ENCODE peak calls at places on chromosome 7, in nine cellular contexts. One of them, this sample, is unnamed.

GRCh38 chr7:103856929-103857328 is 132.5 kb downstream of the RELN start:
- DNase-seq in CD8-positive, alpha-beta memory T cell: no peak
- DNase-seq in lower lobe of right lung: no peak
- DNase-seq in cardiac muscle cell: no peak
- DNase-seq in upper lobe of right lung: no peak
- DNase-seq in uterus: no peak
- DNase-seq in GM23338: no peak
- DNase-seq in PC-3: no peak
- DNase-seq in CD4-positive, alpha-beta memory T cell: no peak
- DNase-seq in this sample: no peak

GRCh38 chr7:102426268-102427031 is 6.9 kb upstream of the ORAI2 start:
- DNase-seq in CD8-positive, alpha-beta memory T cell: peak; percentile 78
- DNase-seq in lower lobe of right lung: peak; percentile 71
- DNase-seq in cardiac muscle cell: no peak
- DNase-seq in upper lobe of right lung: peak; percentile 74
- DNase-seq in uterus: no peak
- DNase-seq in GM23338: no peak
- DNase-seq in PC-3: no peak
- DNase-seq in CD4-positive, alpha-beta memory T cell: peak; percentile 79
- DNase-seq in this sample: no peak

GRCh38 chr7:80632074-80632473 is 6.4 kb upstream of the CD36 start:
- DNase-seq in CD8-positive, alpha-beta memory T cell: no peak
- DNase-seq in lower lobe of right lung: no peak
- DNase-seq in cardiac muscle cell: no peak
- DNase-seq in upper lobe of right lung: no peak
- DNase-seq in uterus: no peak
- DNase-seq in GM23338: no peak
- DNase-seq in PC-3: no peak
- DNase-seq in CD4-positive, alpha-beta memory T cell: no peak
- DNase-seq in this sample: no peak

GRCh38 chr7:33061282-33061928 is 1.2 kb downstream of the NT5C3A start:
- DNase-seq in CD8-positive, alpha-beta memory T cell: no peak
- DNase-seq in lower lobe of right lung: no peak
- DNase-seq in cardiac muscle cell: no peak
- DNase-seq in upper lobe of right lung: no peak
- DNase-seq in uterus: no peak
- DNase-seq in GM23338: no peak
- DNase-seq in PC-3: no peak
- DNase-seq in CD4-positive, alpha-beta memory T cell: no peak
- DNase-seq in this sample: no peak

GRCh38 chr7:155279787-155280445 is 17.8 kb upstream of the INSIG1 start:
- DNase-seq in CD8-positive, alpha-beta memory T cell: no peak
- DNase-seq in lower lobe of right lung: no peak
- DNase-seq in cardiac muscle cell: no peak
- DNase-seq in upper lobe of right lung: no peak
- DNase-seq in uterus: no peak
- DNase-seq in GM23338: no peak
- DNase-seq in PC-3: no peak
- DNase-seq in CD4-positive, alpha-beta memory T cell: no peak
- DNase-seq in this sample: no peak

GRCh38 chr7:7992502-7992901 is 23.9 kb downstream of the GLCCI1 start:
- DNase-seq in CD8-positive, alpha-beta memory T cell: no peak
- DNase-seq in lower lobe of right lung: no peak
- DNase-seq in cardiac muscle cell: no peak
- DNase-seq in upper lobe of right lung: no peak
- DNase-seq in uterus: no peak
- DNase-seq in GM23338: peak; percentile 57
- DNase-seq in PC-3: no peak
- DNase-seq in CD4-positive, alpha-beta memory T cell: no peak
- DNase-seq in this sample: no peak

GRCh38 chr7:150412518-150413247 is 33.6 kb downstream of the ZNF775 start:
- DNase-seq in CD8-positive, alpha-beta memory T cell: no peak
- DNase-seq in lower lobe of right lung: no peak
- DNase-seq in cardiac muscle cell: no peak
- DNase-seq in upper lobe of right lung: no peak
- DNase-seq in uterus: no peak
- DNase-seq in GM23338: no peak
- DNase-seq in PC-3: no peak
- DNase-seq in CD4-positive, alpha-beta memory T cell: no peak
- DNase-seq in this sample: no peak

GRCh38 chr7:15555385-15555859 is 6.4 kb downstream of the AGMO start:
- DNase-seq in CD8-positive, alpha-beta memory T cell: no peak
- DNase-seq in lower lobe of right lung: no peak
- DNase-seq in cardiac muscle cell: peak; percentile 33
- DNase-seq in upper lobe of right lung: no peak
- DNase-seq in uterus: no peak
- DNase-seq in GM23338: no peak
- DNase-seq in PC-3: peak; percentile 27
- DNase-seq in CD4-positive, alpha-beta memory T cell: no peak
- DNase-seq in this sample: no peak

GRCh38 chr7:140403878-140404564 is at the start of gene RAB19:
- DNase-seq in CD8-positive, alpha-beta memory T cell: peak; percentile 72
- DNase-seq in lower lobe of right lung: peak; percentile 74
- DNase-seq in cardiac muscle cell: no peak
- DNase-seq in upper lobe of right lung: peak; percentile 77
- DNase-seq in uterus: no peak
- DNase-seq in GM23338: peak; percentile 92
- DNase-seq in PC-3: peak; percentile 53
- DNase-seq in CD4-positive, alpha-beta memory T cell: peak; percentile 42
- DNase-seq in this sample: no peak

GRCh38 chr7:80386686-80387085 is 125.2 kb downstream of the GNAT3 start:
- DNase-seq in CD8-positive, alpha-beta memory T cell: no peak
- DNase-seq in lower lobe of right lung: no peak
- DNase-seq in cardiac muscle cell: no peak
- DNase-seq in upper lobe of right lung: no peak
- DNase-seq in uterus: no peak
- DNase-seq in GM23338: no peak
- DNase-seq in PC-3: no peak
- DNase-seq in CD4-positive, alpha-beta memory T cell: no peak
- DNase-seq in this sample: no peak

GRCh38 chr7:50304158-50304910 is at the start of gene IKZF1:
- DNase-seq in CD8-positive, alpha-beta memory T cell: peak; percentile 64
- DNase-seq in lower lobe of right lung: peak; percentile 89
- DNase-seq in cardiac muscle cell: peak; percentile 24
- DNase-seq in upper lobe of right lung: peak; percentile 90
- DNase-seq in uterus: no peak
- DNase-seq in GM23338: peak; percentile 71
- DNase-seq in PC-3: no peak
- DNase-seq in CD4-positive, alpha-beta memory T cell: peak; percentile 59
- DNase-seq in this sample: peak; percentile 79

GRCh38 chr7:27551803-27552202 is 110.9 kb downstream of the HIBADH start:
- DNase-seq in CD8-positive, alpha-beta memory T cell: no peak
- DNase-seq in lower lobe of right lung: no peak
- DNase-seq in cardiac muscle cell: no peak
- DNase-seq in upper lobe of right lung: no peak
- DNase-seq in uterus: no peak
- DNase-seq in GM23338: no peak
- DNase-seq in PC-3: no peak
- DNase-seq in CD4-positive, alpha-beta memory T cell: no peak
- DNase-seq in this sample: no peak

GRCh38 chr7:111089822-111090426 is 1.0 kb upstream of the LRRN3 start:
- DNase-seq in CD8-positive, alpha-beta memory T cell: no peak
- DNase-seq in lower lobe of right lung: no peak
- DNase-seq in cardiac muscle cell: peak; percentile 72
- DNase-seq in upper lobe of right lung: no peak
- DNase-seq in uterus: no peak
- DNase-seq in GM23338: peak; percentile 78
- DNase-seq in PC-3: peak; percentile 65
- DNase-seq in CD4-positive, alpha-beta memory T cell: peak; percentile 22
- DNase-seq in this sample: peak; percentile 76

GRCh38 chr7:135248546-135248945 is 14.9 kb downstream of the STRA8 start:
- DNase-seq in CD8-positive, alpha-beta memory T cell: no peak
- DNase-seq in lower lobe of right lung: no peak
- DNase-seq in cardiac muscle cell: no peak
- DNase-seq in upper lobe of right lung: peak; percentile 21
- DNase-seq in uterus: no peak
- DNase-seq in GM23338: no peak
- DNase-seq in PC-3: no peak
- DNase-seq in CD4-positive, alpha-beta memory T cell: no peak
- DNase-seq in this sample: no peak

DNA sequence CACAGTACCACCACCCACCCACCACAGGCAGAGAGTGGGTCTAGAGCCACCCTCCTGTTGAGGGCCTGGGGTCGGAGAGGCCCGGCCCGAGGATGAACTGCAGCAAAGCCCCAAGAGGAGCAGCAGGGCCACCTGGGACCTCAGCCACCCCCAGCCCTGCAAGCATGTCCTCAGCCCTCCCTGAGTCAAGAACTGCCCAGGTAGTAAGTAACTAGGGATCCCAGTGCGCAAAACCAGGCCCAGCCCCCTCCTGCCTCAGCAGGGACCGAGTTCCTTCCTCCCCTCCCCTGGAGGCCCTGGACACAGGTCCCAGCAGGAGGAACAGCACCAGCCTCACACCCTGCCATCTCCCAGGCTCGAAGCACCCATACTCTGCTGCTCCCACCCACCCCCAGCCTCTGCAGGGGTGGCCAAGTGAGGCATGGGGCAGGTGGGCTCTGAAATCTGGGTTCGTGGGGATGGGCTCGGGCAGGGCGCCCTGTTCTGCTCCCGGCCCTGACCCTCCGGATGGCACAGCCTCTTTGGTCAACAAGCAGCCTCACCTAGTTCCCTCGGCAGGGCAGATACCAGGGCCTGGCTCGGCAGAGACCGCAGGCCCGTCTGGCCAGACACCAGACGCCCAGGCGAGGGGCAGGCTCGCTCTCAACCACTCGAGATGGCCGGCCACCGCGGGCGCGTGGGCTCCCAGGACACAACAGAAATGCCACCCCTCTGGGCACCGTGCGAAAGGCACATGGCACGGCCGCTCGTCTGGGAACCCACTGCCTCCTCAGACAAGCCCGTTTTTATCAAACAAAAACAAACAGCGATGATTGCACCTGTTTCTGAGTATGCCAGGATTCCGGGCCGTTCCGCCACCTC is 15.2 kb downstream of the PDGFA start:
- DNase-seq in CD8-positive, alpha-beta memory T cell: peak; percentile 39
- DNase-seq in lower lobe of right lung: peak; percentile 66
- DNase-seq in cardiac muscle cell: no peak
- DNase-seq in upper lobe of right lung: peak; percentile 76
- DNase-seq in uterus: no peak
- DNase-seq in GM23338: no peak
- DNase-seq in PC-3: no peak
- DNase-seq in CD4-positive, alpha-beta memory T cell: no peak
- DNase-seq in this sample: no peak
- H3K4me1 ChIP-seq in CD8-positive, alpha-beta memory T cell: no peaks in the 10 kb centered on the region
- H3K4me1 ChIP-seq in lower lobe of right lung: peaks cover 22% of the 10 kb centered on the region
- H3K4me1 ChIP-seq in cardiac muscle cell: no peaks in the 10 kb centered on the region
- H3K4me1 ChIP-seq in upper lobe of right lung: peaks cover 7% of the 10 kb centered on the region
- H3K4me1 ChIP-seq in uterus: no peaks in the 10 kb centered on the region
- H3K4me1 ChIP-seq in GM23338: no peaks in the 10 kb centered on the region
- H3K4me1 ChIP-seq in PC-3: no peaks in the 10 kb centered on the region
- H3K4me1 ChIP-seq in CD4-positive, alpha-beta memory T cell: no peaks in the 10 kb centered on the region
- H3K4me1 ChIP-seq in this sample: no peaks in the 10 kb centered on the region

GRCh38 chr7:69438584-69438983 is 159.7 kb upstream of the AUTS2 start:
- DNase-seq in CD8-positive, alpha-beta memory T cell: no peak
- DNase-seq in lower lobe of right lung: no peak
- DNase-seq in cardiac muscle cell: peak; percentile 5
- DNase-seq in upper lobe of right lung: no peak
- DNase-seq in uterus: no peak
- DNase-seq in GM23338: no peak
- DNase-seq in PC-3: no peak
- DNase-seq in CD4-positive, alpha-beta memory T cell: no peak
- DNase-seq in this sample: no peak
- H3K4me3 ChIP-seq in CD8-positive, alpha-beta memory T cell: no peak overlapping the region
- H3K4me3 ChIP-seq in lower lobe of right lung: no peak overlapping the region
- H3K4me3 ChIP-seq in cardiac muscle cell: no peak overlapping the region
- H3K4me3 ChIP-seq in upper lobe of right lung: no peak overlapping the region
- H3K4me3 ChIP-seq in uterus: no peak overlapping the region
- H3K4me3 ChIP-seq in GM23338: no peak overlapping the region
- H3K4me3 ChIP-seq in PC-3: no peak overlapping the region
- H3K4me3 ChIP-seq in CD4-positive, alpha-beta memory T cell: no peak overlapping the region
- H3K4me3 ChIP-seq in this sample: no peak overlapping the region

GRCh38 chr7:129616530-129616929 is 5.0 kb downstream of the NRF1 start:
- DNase-seq in CD8-positive, alpha-beta memory T cell: no peak
- DNase-seq in lower lobe of right lung: no peak
- DNase-seq in cardiac muscle cell: peak; percentile 12
- DNase-seq in upper lobe of right lung: no peak
- DNase-seq in uterus: no peak
- DNase-seq in GM23338: no peak
- DNase-seq in PC-3: no peak
- DNase-seq in CD4-positive, alpha-beta memory T cell: no peak
- DNase-seq in this sample: no peak

GRCh38 chr7:129617178-129617577 is 5.7 kb downstream of the NRF1 start:
- DNase-seq in CD8-positive, alpha-beta memory T cell: no peak
- DNase-seq in lower lobe of right lung: no peak
- DNase-seq in cardiac muscle cell: no peak
- DNase-seq in upper lobe of right lung: no peak
- DNase-seq in uterus: no peak
- DNase-seq in GM23338: no peak
- DNase-seq in PC-3: no peak
- DNase-seq in CD4-positive, alpha-beta memory T cell: no peak
- DNase-seq in this sample: no peak

GRCh38 chr7:129617607-129618006 is 6.1 kb downstream of the NRF1 start:
- DNase-seq in CD8-positive, alpha-beta memory T cell: no peak
- DNase-seq in lower lobe of right lung: no peak
- DNase-seq in cardiac muscle cell: no peak
- DNase-seq in upper lobe of right lung: no peak
- DNase-seq in uterus: no peak
- DNase-seq in GM23338: no peak
- DNase-seq in PC-3: no peak
- DNase-seq in CD4-positive, alpha-beta memory T cell: no peak
- DNase-seq in this sample: no peak

GRCh38 chr7:129613016-129613337 is 1.5 kb downstream of the NRF1 start:
- DNase-seq in CD8-positive, alpha-beta memory T cell: no peak
- DNase-seq in lower lobe of right lung: no peak
- DNase-seq in cardiac muscle cell: no peak
- DNase-seq in upper lobe of right lung: no peak
- DNase-seq in uterus: no peak
- DNase-seq in GM23338: no peak
- DNase-seq in PC-3: no peak
- DNase-seq in CD4-positive, alpha-beta memory T cell: no peak
- DNase-seq in this sample: no peak

DNA sequence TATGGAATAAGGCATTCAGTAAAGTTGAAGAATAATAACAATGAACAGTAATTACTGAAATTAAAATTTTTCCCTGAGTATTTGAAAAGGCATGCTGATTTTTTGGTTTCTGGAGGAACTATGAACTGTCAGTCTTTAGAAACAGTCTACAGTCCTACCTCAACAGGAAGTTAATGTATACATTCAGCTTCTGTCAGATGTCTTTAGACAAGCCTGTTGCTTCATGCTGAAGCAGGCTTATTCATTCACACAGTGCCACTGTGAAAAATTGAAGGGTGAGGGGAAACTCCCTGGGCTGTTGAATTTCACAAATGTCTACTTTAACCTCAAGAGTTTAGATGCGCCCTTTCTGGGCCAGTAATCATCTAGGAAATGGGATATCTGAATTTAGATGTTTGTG is 3.5 kb downstream of the NRF1 start:
- DNase-seq in CD8-positive, alpha-beta memory T cell: no peak
- DNase-seq in lower lobe of right lung: no peak
- DNase-seq in cardiac muscle cell: peak; percentile 34
- DNase-seq in upper lobe of right lung: no peak
- DNase-seq in uterus: no peak
- DNase-seq in GM23338: no peak
- DNase-seq in PC-3: no peak
- DNase-seq in CD4-positive, alpha-beta memory T cell: no peak
- DNase-seq in this sample: peak; percentile 56
- H3K4me1 ChIP-seq in CD8-positive, alpha-beta memory T cell: peaks cover 72% of the 10 kb centered on the region
- H3K4me1 ChIP-seq in lower lobe of right lung: peaks cover 65% of the 10 kb centered on the region
- H3K4me1 ChIP-seq in cardiac muscle cell: peaks cover 7% of the 10 kb centered on the region
- H3K4me1 ChIP-seq in upper lobe of right lung: peaks cover 52% of the 10 kb centered on the region
- H3K4me1 ChIP-seq in uterus: peaks cover 6% of the 10 kb centered on the region
- H3K4me1 ChIP-seq in GM23338: peaks cover 39% of the 10 kb centered on the region
- H3K4me1 ChIP-seq in PC-3: peaks cover 20% of the 10 kb centered on the region
- H3K4me1 ChIP-seq in CD4-positive, alpha-beta memory T cell: peaks cover 76% of the 10 kb centered on the region
- H3K4me1 ChIP-seq in this sample: peaks cover 63% of the 10 kb centered on the region

GRCh38 chr7:84058311-84059076 is 136.1 kb downstream of the SEMA3A start:
- DNase-seq in CD8-positive, alpha-beta memory T cell: no peak
- DNase-seq in lower lobe of right lung: no peak
- DNase-seq in cardiac muscle cell: no peak
- DNase-seq in upper lobe of right lung: no peak
- DNase-seq in uterus: no peak
- DNase-seq in GM23338: no peak
- DNase-seq in PC-3: peak; percentile 88
- DNase-seq in CD4-positive, alpha-beta memory T cell: no peak
- DNase-seq in this sample: no peak
- H3K4me3 ChIP-seq in CD8-positive, alpha-beta memory T cell: no peak overlapping the region
- H3K4me3 ChIP-seq in lower lobe of right lung: no peak overlapping the region
- H3K4me3 ChIP-seq in cardiac muscle cell: no peak overlapping the region
- H3K4me3 ChIP-seq in upper lobe of right lung: no peak overlapping the region
- H3K4me3 ChIP-seq in uterus: no peak overlapping the region
- H3K4me3 ChIP-seq in GM23338: no peak overlapping the region
- H3K4me3 ChIP-seq in PC-3: peak overlapping the region; percentile 39
- H3K4me3 ChIP-seq in CD4-positive, alpha-beta memory T cell: no peak overlapping the region
- H3K4me3 ChIP-seq in this sample: no peak overlapping the region